ENCODE peak calls at places on chromosomes 13 and 19, in four cellular contexts. P is T-helper 2 cell, R is aorta, V is astrocyte of the spinal cord. G is an unnamed sample.

GRCh38 chr19:46202426-46202825 is 27.1 kb upstream of the IGFL1 start:
- DNase-seq in P (no peak), R (peak), V (no peak), G (no peak)

GRCh38 chr13:44921478-44921877 is 67.8 kb downstream of the NUFIP1 start:
- DNase-seq in P (no peak), R (no peak), V (no peak), G (no peak)

GRCh38 chr13:100957741-100958140 is 283.1 kb upstream of the TMTC4 start:
- DNase-seq in P (no peak), R (no peak), V (no peak), G (no peak)

GRCh38 chr19:19324059-19324755 is 3.6 kb downstream of the MAU2 start:
- DNase-seq in P (no peak), R (no peak), V (no peak), G (no peak)

GRCh38 chr13:54433511-54434206 is 1405.0 kb downstream of the OLFM4 start:
- DNase-seq in P (no peak), R (no peak), V (no peak), G (no peak)

GRCh38 chr19:3111586-3112247 is 17.6 kb downstream of the GNA11 start:
- DNase-seq in P (no peak), R (no peak), V (no peak), G (no peak)

GRCh38 chr19:3080281-3080680 is 13.9 kb upstream of the GNA11 start:
- DNase-seq in P (no peak), R (no peak), V (peak), G (no peak)

GRCh38 chr19:53365899-53366493 is 491 bp downstream of the ZNF525 start:
- DNase-seq in P (peak), R (no peak), V (no peak), G (peak)

GRCh38 chr13:108437496-108437895 is 168.0 kb downstream of the TNFSF13B start:
- DNase-seq in P (no peak), R (no peak), V (peak), G (no peak)

GRCh38 chr19:45076029-45076850 is at the start of gene ZNF296:
- DNase-seq in P (peak), R (peak), V (peak), G (peak)

GRCh38 chr13:43085545-43085944 is 62.2 kb downstream of the DNAJC15 start:
- DNase-seq in P (no peak), R (no peak), V (peak), G (no peak)

G was measured in lower lobe of right lung.